ENCODE peak calls at places on chromosomes 13 and 19, in nine cellular contexts. One of them, this sample, is unnamed.

GRCh38 chr19:55678121-55678671 is 3.2 kb downstream of the EPN1 start:
- DNase-seq in brain microvascular endothelial cell: no peak
- DNase-seq in AG09309: no peak
- DNase-seq in fibroblast of the aortic adventitia: no peak
- DNase-seq in Caco-2: no peak
- DNase-seq in ovary: no peak
- DNase-seq in endodermal cell: no peak
- DNase-seq in GM12865: peak
- DNase-seq in psoas muscle: peak
- DNase-seq in this sample: no peak

GRCh38 chr19:15393963-15394362 is 14.4 kb upstream of the AKAP8 start:
- DNase-seq in brain microvascular endothelial cell: no peak
- DNase-seq in AG09309: peak
- DNase-seq in fibroblast of the aortic adventitia: peak
- DNase-seq in Caco-2: no peak
- DNase-seq in ovary: no peak
- DNase-seq in endodermal cell: no peak
- DNase-seq in GM12865: no peak
- DNase-seq in psoas muscle: no peak
- DNase-seq in this sample: no peak

GRCh38 chr13:107799001-107799400 is 416.3 kb downstream of the LIG4 start:
- DNase-seq in brain microvascular endothelial cell: no peak
- DNase-seq in AG09309: peak
- DNase-seq in fibroblast of the aortic adventitia: peak
- DNase-seq in Caco-2: no peak
- DNase-seq in ovary: no peak
- DNase-seq in endodermal cell: no peak
- DNase-seq in GM12865: no peak
- DNase-seq in psoas muscle: no peak
- DNase-seq in this sample: no peak

GRCh38 chr19:30391554-30392551 is 19.7 kb downstream of the ZNF536 start:
- DNase-seq in brain microvascular endothelial cell: no peak
- DNase-seq in AG09309: peak
- DNase-seq in fibroblast of the aortic adventitia: no peak
- DNase-seq in Caco-2: no peak
- DNase-seq in ovary: no peak
- DNase-seq in endodermal cell: peak
- DNase-seq in GM12865: no peak
- DNase-seq in psoas muscle: no peak
- DNase-seq in this sample: no peak

GRCh38 chr13:19961484-19961883 is 3.0 kb downstream of the ZMYM2 start:
- DNase-seq in brain microvascular endothelial cell: no peak
- DNase-seq in AG09309: no peak
- DNase-seq in fibroblast of the aortic adventitia: no peak
- DNase-seq in Caco-2: no peak
- DNase-seq in ovary: no peak
- DNase-seq in endodermal cell: no peak
- DNase-seq in GM12865: no peak
- DNase-seq in psoas muscle: no peak
- DNase-seq in this sample: no peak

GRCh38 chr13:20495087-20496023 is 30.3 kb downstream of the CRYL1 start:
- DNase-seq in brain microvascular endothelial cell: peak
- DNase-seq in AG09309: peak
- DNase-seq in fibroblast of the aortic adventitia: peak
- DNase-seq in Caco-2: peak
- DNase-seq in ovary: no peak
- DNase-seq in endodermal cell: peak
- DNase-seq in GM12865: peak
- DNase-seq in psoas muscle: no peak
- DNase-seq in this sample: no peak

GRCh38 chr13:79749985-79750551 is 269.1 kb downstream of the NDFIP2 start:
- DNase-seq in brain microvascular endothelial cell: peak
- DNase-seq in AG09309: peak
- DNase-seq in fibroblast of the aortic adventitia: peak
- DNase-seq in Caco-2: peak
- DNase-seq in ovary: peak
- DNase-seq in endodermal cell: peak
- DNase-seq in GM12865: no peak
- DNase-seq in psoas muscle: peak
- DNase-seq in this sample: peak

GRCh38 chr13:97258801-97259200 is 36.7 kb downstream of the MBNL2 start:
- DNase-seq in brain microvascular endothelial cell: peak
- DNase-seq in AG09309: no peak
- DNase-seq in fibroblast of the aortic adventitia: peak
- DNase-seq in Caco-2: no peak
- DNase-seq in ovary: no peak
- DNase-seq in endodermal cell: no peak
- DNase-seq in GM12865: no peak
- DNase-seq in psoas muscle: no peak
- DNase-seq in this sample: no peak

GRCh38 chr13:111262281-111262680 is 58.2 kb upstream of the TEX29 start:
- DNase-seq in brain microvascular endothelial cell: no peak
- DNase-seq in AG09309: no peak
- DNase-seq in fibroblast of the aortic adventitia: no peak
- DNase-seq in Caco-2: no peak
- DNase-seq in ovary: no peak
- DNase-seq in endodermal cell: no peak
- DNase-seq in GM12865: no peak
- DNase-seq in psoas muscle: no peak
- DNase-seq in this sample: no peak

GRCh38 chr19:19900574-19901444 is at the start of gene ZNF93:
- DNase-seq in brain microvascular endothelial cell: peak
- DNase-seq in AG09309: peak
- DNase-seq in fibroblast of the aortic adventitia: peak
- DNase-seq in Caco-2: peak
- DNase-seq in ovary: peak
- DNase-seq in endodermal cell: peak
- DNase-seq in GM12865: peak
- DNase-seq in psoas muscle: peak
- DNase-seq in this sample: peak

GRCh38 chr13:51814825-51815650 is 11.1 kb upstream of the DHRS12 start:
- DNase-seq in brain microvascular endothelial cell: peak
- DNase-seq in AG09309: no peak
- DNase-seq in fibroblast of the aortic adventitia: peak
- DNase-seq in Caco-2: peak
- DNase-seq in ovary: peak
- DNase-seq in endodermal cell: peak
- DNase-seq in GM12865: peak
- DNase-seq in psoas muscle: peak
- DNase-seq in this sample: no peak

GRCh38 chr19:14048439-14049153 is 13.3 kb downstream of the PALM3 start:
- DNase-seq in brain microvascular endothelial cell: peak
- DNase-seq in AG09309: no peak
- DNase-seq in fibroblast of the aortic adventitia: no peak
- DNase-seq in Caco-2: no peak
- DNase-seq in ovary: no peak
- DNase-seq in endodermal cell: peak
- DNase-seq in GM12865: peak
- DNase-seq in psoas muscle: peak
- DNase-seq in this sample: no peak

GRCh38 chr13:29266261-29266660 is 329.2 kb downstream of the SLC7A1 start:
- DNase-seq in brain microvascular endothelial cell: no peak
- DNase-seq in AG09309: no peak
- DNase-seq in fibroblast of the aortic adventitia: no peak
- DNase-seq in Caco-2: no peak
- DNase-seq in ovary: no peak
- DNase-seq in endodermal cell: no peak
- DNase-seq in GM12865: no peak
- DNase-seq in psoas muscle: no peak
- DNase-seq in this sample: no peak
- TF ChIP-seq CTCF in brain microvascular endothelial cell: no peak
- TF ChIP-seq CTCF in AG09309: no peak
- TF ChIP-seq CTCF in fibroblast of the aortic adventitia: no peak
- TF ChIP-seq CTCF in Caco-2: no peak
- TF ChIP-seq CTCF in ovary: no peak
- TF ChIP-seq CTCF in endodermal cell: peak
- TF ChIP-seq CTCF in GM12865: no peak
- TF ChIP-seq CTCF in psoas muscle: no peak
- TF ChIP-seq CTCF in this sample: peak

GRCh38 chr19:1258707-1259205 is 10.4 kb downstream of the MIDN start:
- DNase-seq in brain microvascular endothelial cell: no peak
- DNase-seq in AG09309: no peak
- DNase-seq in fibroblast of the aortic adventitia: peak
- DNase-seq in Caco-2: no peak
- DNase-seq in ovary: no peak
- DNase-seq in endodermal cell: no peak
- DNase-seq in GM12865: no peak
- DNase-seq in psoas muscle: no peak
- DNase-seq in this sample: no peak

GRCh38 chr19:1259873-1260748 is 9.0 kb upstream of the CIRBP start:
- DNase-seq in brain microvascular endothelial cell: no peak
- DNase-seq in AG09309: no peak
- DNase-seq in fibroblast of the aortic adventitia: no peak
- DNase-seq in Caco-2: no peak
- DNase-seq in ovary: peak
- DNase-seq in endodermal cell: no peak
- DNase-seq in GM12865: peak
- DNase-seq in psoas muscle: no peak
- DNase-seq in this sample: no peak

GRCh38 chr19:1260749-1261511 is 8.2 kb upstream of the CIRBP start:
- DNase-seq in brain microvascular endothelial cell: peak
- DNase-seq in AG09309: peak
- DNase-seq in fibroblast of the aortic adventitia: peak
- DNase-seq in Caco-2: peak
- DNase-seq in ovary: peak
- DNase-seq in endodermal cell: peak
- DNase-seq in GM12865: peak
- DNase-seq in psoas muscle: peak
- DNase-seq in this sample: peak

GRCh38 chr19:1258161-1258492 is 9.7 kb downstream of the MIDN start:
- DNase-seq in brain microvascular endothelial cell: no peak
- DNase-seq in AG09309: no peak
- DNase-seq in fibroblast of the aortic adventitia: no peak
- DNase-seq in Caco-2: no peak
- DNase-seq in ovary: no peak
- DNase-seq in endodermal cell: no peak
- DNase-seq in GM12865: no peak
- DNase-seq in psoas muscle: no peak
- DNase-seq in this sample: no peak

DNA sequence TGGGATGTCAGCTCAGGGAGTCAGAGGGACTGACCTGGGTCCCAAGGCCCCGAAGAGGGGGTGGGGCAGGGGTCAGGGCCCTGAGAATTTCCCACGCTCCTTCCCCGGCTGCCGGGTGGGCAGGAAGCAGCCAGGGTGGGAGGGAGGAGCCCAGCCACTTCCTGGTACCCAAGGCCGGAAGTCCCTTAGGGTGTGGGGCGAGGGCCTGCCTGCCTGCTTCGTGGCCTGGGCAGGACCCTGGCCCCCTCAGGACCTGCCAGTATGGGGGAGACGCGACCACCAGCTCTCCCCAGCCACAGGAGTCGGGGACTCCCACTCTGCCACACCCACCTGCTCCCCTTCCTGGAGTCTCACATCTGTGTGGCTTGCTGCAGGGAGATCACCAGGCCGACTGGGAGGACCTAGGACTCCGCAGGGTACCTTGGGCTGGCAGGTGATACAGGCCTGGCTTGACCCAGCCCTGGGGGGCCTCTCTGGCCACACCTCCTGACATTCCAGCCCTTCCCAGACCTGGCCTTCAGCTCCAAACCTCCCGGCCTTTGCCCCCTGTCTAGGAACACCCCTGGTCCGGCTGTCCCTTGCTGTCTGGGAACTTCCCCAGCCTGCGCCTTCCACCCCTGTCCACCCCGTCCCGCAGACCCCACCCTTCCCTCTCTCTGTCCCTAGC is 9.8 kb upstream of the CIRBP start:
- DNase-seq in brain microvascular endothelial cell: no peak
- DNase-seq in AG09309: no peak
- DNase-seq in fibroblast of the aortic adventitia: peak
- DNase-seq in Caco-2: peak
- DNase-seq in ovary: peak
- DNase-seq in endodermal cell: peak
- DNase-seq in GM12865: peak
- DNase-seq in psoas muscle: peak
- DNase-seq in this sample: no peak
- H3K4me3 ChIP-seq in brain microvascular endothelial cell: no peak
- H3K4me3 ChIP-seq in AG09309: no peak
- H3K4me3 ChIP-seq in fibroblast of the aortic adventitia: no peak
- H3K4me3 ChIP-seq in Caco-2: peak
- H3K4me3 ChIP-seq in ovary: peak
- H3K4me3 ChIP-seq in endodermal cell: no peak
- H3K4me3 ChIP-seq in GM12865: peak
- H3K4me3 ChIP-seq in psoas muscle: peak
- H3K4me3 ChIP-seq in this sample: no peak

GRCh38 chr19:8511573-8512101 is 2.3 kb downstream of the ZNF414 start:
- DNase-seq in brain microvascular endothelial cell: no peak
- DNase-seq in AG09309: no peak
- DNase-seq in fibroblast of the aortic adventitia: no peak
- DNase-seq in Caco-2: no peak
- DNase-seq in ovary: peak
- DNase-seq in endodermal cell: no peak
- DNase-seq in GM12865: no peak
- DNase-seq in psoas muscle: no peak
- DNase-seq in this sample: no peak
- TF ChIP-seq CTCF in brain microvascular endothelial cell: no peak
- TF ChIP-seq CTCF in AG09309: no peak
- TF ChIP-seq CTCF in fibroblast of the aortic adventitia: no peak
- TF ChIP-seq CTCF in Caco-2: no peak
- TF ChIP-seq CTCF in ovary: no peak
- TF ChIP-seq CTCF in endodermal cell: peak
- TF ChIP-seq CTCF in GM12865: peak
- TF ChIP-seq CTCF in psoas muscle: no peak
- TF ChIP-seq CTCF in this sample: no peak

GRCh38 chr19:911197-912033 is 1.6 kb downstream of the R3HDM4 start:
- DNase-seq in brain microvascular endothelial cell: no peak
- DNase-seq in AG09309: no peak
- DNase-seq in fibroblast of the aortic adventitia: no peak
- DNase-seq in Caco-2: no peak
- DNase-seq in ovary: no peak
- DNase-seq in endodermal cell: peak
- DNase-seq in GM12865: no peak
- DNase-seq in psoas muscle: no peak
- DNase-seq in this sample: no peak
- H3K4me3 ChIP-seq in brain microvascular endothelial cell: peak
- H3K4me3 ChIP-seq in AG09309: no peak
- H3K4me3 ChIP-seq in fibroblast of the aortic adventitia: peak
- H3K4me3 ChIP-seq in Caco-2: no peak
- H3K4me3 ChIP-seq in ovary: no peak
- H3K4me3 ChIP-seq in endodermal cell: no peak
- H3K4me3 ChIP-seq in GM12865: peak
- H3K4me3 ChIP-seq in psoas muscle: no peak
- H3K4me3 ChIP-seq in this sample: no peak